ENCODE peak calls at places on chromosomes 13 and 19, in four cellular contexts. D, E, W and Y are unnamed samples.

GRCh38 chr13:41188584-41188983 is 5.8 kb downstream of the KBTBD7 start:
- DNase-seq in D (no peak), E (peak), W (no peak), Y (no peak)

GRCh38 chr13:81171065-81171647 is 830.2 kb upstream of the SPRY2 start:
- DNase-seq in D (no peak), E (no peak), W (peak), Y (peak)

GRCh38 chr19:15292140-15292539 is 40.2 kb downstream of the BRD4 start:
- DNase-seq in D (no peak), E (no peak), W (no peak), Y (no peak)

GRCh38 chr13:51978836-51979556 is 32.3 kb downstream of the ATP7B start:
- DNase-seq in D (no peak), E (no peak), W (peak), Y (peak)

GRCh38 chr19:47013041-47013517 is 6.6 kb upstream of the NPAS1 start:
- DNase-seq in D (no peak), E (peak), W (peak), Y (peak)

GRCh38 chr19:52603558-52604207 is 33.6 kb downstream of the ZNF701 start:
- DNase-seq in D (no peak), E (peak), W (no peak), Y (no peak)

GRCh38 chr13:112714366-112714765 is 24.5 kb downstream of the ATP11A start:
- DNase-seq in D (no peak), E (no peak), W (no peak), Y (no peak)

GRCh38 chr19:15449620-15450527 is at the start of gene WIZ:
- DNase-seq in D (peak), E (peak), W (peak), Y (peak)

GRCh38 chr19:46442808-46443450 is 14.2 kb upstream of the PNMA8C start:
- DNase-seq in D (peak), E (peak), W (no peak), Y (no peak)

GRCh38 chr19:9881720-9882119 is 46.6 kb downstream of the PIN1 start:
- DNase-seq in D (no peak), E (no peak), W (no peak), Y (no peak)

GRCh38 chr19:31531326-31531725 is 182.1 kb upstream of the TSHZ3 start:
- DNase-seq in D (no peak), E (no peak), W (no peak), Y (no peak)

GRCh38 chr13:100336795-100337516 is 248.1 kb downstream of the PCCA start:
- DNase-seq in D (no peak), E (no peak), W (peak), Y (no peak)

GRCh38 chr13:90533866-90534265 is 813.6 kb upstream of the MIR17HG start:
- DNase-seq in D (no peak), E (no peak), W (no peak), Y (no peak)

GRCh38 chr13:41006951-41007350 is 12.2 kb downstream of the ELF1 start:
- DNase-seq in D (no peak), E (no peak), W (no peak), Y (no peak)

GRCh38 chr13:57569981-57570380 is 61.6 kb upstream of the PCDH17 start:
- DNase-seq in D (no peak), E (no peak), W (no peak), Y (no peak)

GRCh38 chr19:43470288-43470687 is 4.9 kb upstream of the LYPD3 start:
- DNase-seq in D (no peak), E (peak), W (no peak), Y (no peak)

GRCh38 chr13:64276232-64276631 is 2860.6 kb upstream of the PCDH20 start:
- DNase-seq in D (no peak), E (no peak), W (no peak), Y (no peak)

GRCh38 chr19:51467864-51468544 is 9.8 kb upstream of the SIGLEC8 start:
- DNase-seq in D (no peak), E (no peak), W (no peak), Y (peak)

GRCh38 chr13:39870197-39870746 is 214.8 kb downstream of the COG6 start:
- DNase-seq in D (no peak), E (no peak), W (no peak), Y (no peak)

GRCh38 chr13:76667551-76667950 is 218.7 kb downstream of the KCTD12 start:
- DNase-seq in D (no peak), E (peak), W (no peak), Y (no peak)

GRCh38 chr13:38685974-38686571 is 804 bp upstream of the FREM2 start:
- DNase-seq in D (no peak), E (no peak), W (no peak), Y (no peak)

GRCh38 chr13:45989607-45990006 is 62.9 kb downstream of the ZC3H13 start:
- DNase-seq in D (no peak), E (peak), W (no peak), Y (no peak)

GRCh38 chr13:30623392-30623791 is 5.7 kb downstream of the USPL1 start:
- DNase-seq in D (no peak), E (no peak), W (no peak), Y (no peak)

DNA sequence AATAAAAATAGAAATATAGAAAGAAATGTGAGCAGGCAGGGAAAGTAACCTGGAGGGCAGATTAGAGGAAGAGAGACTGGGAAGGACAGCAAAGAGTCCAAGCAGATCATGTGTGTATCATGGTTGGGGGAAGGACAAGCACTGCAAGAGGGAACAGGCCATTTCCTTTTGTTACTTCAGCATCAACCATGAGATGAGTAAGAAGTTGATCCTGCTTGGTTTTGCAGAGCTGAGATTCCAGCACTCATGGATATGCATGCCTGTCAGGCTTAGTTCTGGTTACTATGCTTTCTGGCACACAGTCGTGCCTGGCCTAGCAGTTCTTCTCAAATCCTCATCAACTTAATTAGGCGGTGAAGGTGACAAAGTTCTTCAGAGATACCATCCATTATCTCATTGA is 18.1 kb downstream of the NALCN start:
- DNase-seq in D (no peak), E (peak), W (no peak), Y (no peak)
- TF ChIP-seq MAZ in D (no peak), E (no peak), W (no peak), Y (no peak)

GRCh38 chr19:283395-283794 is 7.8 kb downstream of the PLPP2 start:
- DNase-seq in D (no peak), E (no peak), W (no peak), Y (peak)
- TF ChIP-seq BHLHE40 in D (no peak), E (no peak), W (no peak), Y (no peak)

GRCh38 chr19:4357095-4357797 is 13.9 kb downstream of the MPND start:
- DNase-seq in D (no peak), E (no peak), W (no peak), Y (no peak)
- TF ChIP-seq MAZ in D (no peak), E (no peak), W (no peak), Y (no peak)

GRCh38 chr13:111132948-111133347 is 17.8 kb downstream of the ARHGEF7 start:
- DNase-seq in D (no peak), E (no peak), W (no peak), Y (no peak)
- TF ChIP-seq BHLHE40 in D (no peak), E (no peak), W (no peak), Y (no peak)